ENCODE peak calls at places on chromosomes 12 and 14, in six cellular contexts. One of them, this sample, is unnamed.

GRCh38 chr12:96198970-96199369 is 4.8 kb downstream of the ELK3 start:
- DNase-seq in ovary: no peak
- DNase-seq in psoas muscle: no peak
- DNase-seq in uterus: no peak
- DNase-seq in mammary epithelial cell: peak; percentile 95
- DNase-seq in stomach: no peak
- DNase-seq in this sample: peak; percentile 69

GRCh38 chr12:120175062-120175461 is 19.5 kb downstream of the GCN1 start:
- DNase-seq in mammary epithelial cell: no peak
- DNase-seq in stomach: no peak
- DNase-seq in ovary: no peak
- DNase-seq in uterus: no peak
- DNase-seq in psoas muscle: no peak
- DNase-seq in this sample: no peak

GRCh38 chr14:93938766-93939303 is 11.7 kb downstream of the FAM181A start:
- DNase-seq in psoas muscle: no peak
- DNase-seq in ovary: no peak
- DNase-seq in uterus: no peak
- DNase-seq in stomach: no peak
- DNase-seq in mammary epithelial cell: no peak
- DNase-seq in this sample: no peak

GRCh38 chr12:28963554-28963953 is 185.5 kb upstream of the FAR2 start:
- DNase-seq in uterus: no peak
- DNase-seq in psoas muscle: no peak
- DNase-seq in ovary: no peak
- DNase-seq in stomach: no peak
- DNase-seq in mammary epithelial cell: peak; percentile 54
- DNase-seq in this sample: no peak

GRCh38 chr14:70754989-70755388 is 54.3 kb downstream of the MAP3K9 start:
- DNase-seq in mammary epithelial cell: peak; percentile 91
- DNase-seq in stomach: peak; percentile 57
- DNase-seq in uterus: no peak
- DNase-seq in ovary: no peak
- DNase-seq in psoas muscle: no peak
- DNase-seq in this sample: no peak

GRCh38 chr14:21711360-21711961 is 37.8 kb upstream of the OR4E1 start:
- DNase-seq in uterus: no peak
- DNase-seq in stomach: no peak
- DNase-seq in ovary: no peak
- DNase-seq in mammary epithelial cell: peak; percentile 12
- DNase-seq in psoas muscle: no peak
- DNase-seq in this sample: no peak

GRCh38 chr12:95202691-95203476 is 14.4 kb downstream of the FGD6 start:
- DNase-seq in psoas muscle: no peak
- DNase-seq in stomach: no peak
- DNase-seq in uterus: no peak
- DNase-seq in ovary: no peak
- DNase-seq in mammary epithelial cell: no peak
- DNase-seq in this sample: no peak

GRCh38 chr14:22979748-22980392 is 2.5 kb downstream of the AJUBA start:
- DNase-seq in psoas muscle: no peak
- DNase-seq in uterus: no peak
- DNase-seq in ovary: no peak
- DNase-seq in mammary epithelial cell: peak; percentile 79
- DNase-seq in stomach: no peak
- DNase-seq in this sample: no peak

GRCh38 chr12:10097521-10097920 is 1.3 kb downstream of the CLEC1A start:
- DNase-seq in uterus: no peak
- DNase-seq in ovary: no peak
- DNase-seq in stomach: no peak
- DNase-seq in mammary epithelial cell: no peak
- DNase-seq in psoas muscle: no peak
- DNase-seq in this sample: no peak

GRCh38 chr12:91877022-91877421 is 268.6 kb downstream of the BTG1 start:
- DNase-seq in uterus: peak; percentile 20
- DNase-seq in stomach: peak; percentile 52
- DNase-seq in mammary epithelial cell: no peak
- DNase-seq in ovary: no peak
- DNase-seq in psoas muscle: no peak
- DNase-seq in this sample: no peak

GRCh38 chr14:102906616-102907302 is 15.7 kb upstream of the AMN start:
- DNase-seq in psoas muscle: no peak
- DNase-seq in ovary: no peak
- DNase-seq in stomach: no peak
- DNase-seq in mammary epithelial cell: no peak
- DNase-seq in uterus: no peak
- DNase-seq in this sample: no peak

DNA sequence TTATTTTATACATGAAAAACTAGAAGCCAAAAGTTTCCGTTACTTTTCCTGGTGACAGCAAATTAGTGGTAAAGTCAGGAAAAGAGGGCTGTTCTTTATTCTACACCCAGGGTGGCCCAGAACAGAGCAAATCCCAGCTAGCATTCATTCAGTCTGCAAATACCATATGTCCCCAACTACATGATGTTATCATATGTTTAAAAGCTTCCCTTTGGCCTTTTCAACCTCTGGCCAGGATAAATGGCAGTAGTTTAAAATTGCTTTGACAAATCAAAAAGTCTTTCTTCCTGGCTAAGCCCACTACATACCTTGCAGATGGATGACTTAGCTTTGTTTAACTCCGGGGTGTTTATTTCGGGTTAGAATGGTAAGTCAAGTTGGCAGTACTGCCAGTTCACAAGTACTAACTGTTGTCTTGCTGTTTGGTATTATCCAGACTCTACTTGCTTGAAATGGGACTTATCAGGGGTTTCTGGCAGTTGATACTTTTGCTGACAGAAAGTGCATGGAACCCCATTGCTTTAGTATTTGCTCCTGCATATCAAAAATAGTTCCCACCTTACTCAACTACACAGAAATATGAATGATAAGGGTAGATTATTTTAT is 69.7 kb downstream of the PKP2 start:
- DNase-seq in stomach: no peak
- DNase-seq in uterus: no peak
- DNase-seq in psoas muscle: no peak
- DNase-seq in ovary: no peak
- DNase-seq in mammary epithelial cell: no peak
- DNase-seq in this sample: no peak
- H3K27ac ChIP-seq in stomach: no peak overlapping the region
- H3K27ac ChIP-seq in uterus: no peak overlapping the region
- H3K27ac ChIP-seq in psoas muscle: no peak overlapping the region
- H3K27ac ChIP-seq in ovary: no peak overlapping the region
- H3K27ac ChIP-seq in mammary epithelial cell: no peak overlapping the region
- H3K27ac ChIP-seq in this sample: no peak overlapping the region

GRCh38 chr14:52060080-52060479 is 8.8 kb downstream of the NID2 start:
- DNase-seq in psoas muscle: no peak
- DNase-seq in ovary: no peak
- DNase-seq in mammary epithelial cell: no peak
- DNase-seq in stomach: no peak
- DNase-seq in uterus: no peak
- DNase-seq in this sample: no peak

GRCh38 chr14:52055215-52055614 is 13.6 kb downstream of the NID2 start:
- DNase-seq in ovary: no peak
- DNase-seq in mammary epithelial cell: no peak
- DNase-seq in psoas muscle: no peak
- DNase-seq in stomach: no peak
- DNase-seq in uterus: no peak
- DNase-seq in this sample: no peak

GRCh38 chr14:52059614-52060013 is 9.2 kb downstream of the NID2 start:
- DNase-seq in mammary epithelial cell: no peak
- DNase-seq in psoas muscle: no peak
- DNase-seq in uterus: no peak
- DNase-seq in stomach: no peak
- DNase-seq in ovary: no peak
- DNase-seq in this sample: no peak

GRCh38 chr14:52061380-52061779 is 7.5 kb downstream of the NID2 start:
- DNase-seq in psoas muscle: no peak
- DNase-seq in uterus: no peak
- DNase-seq in mammary epithelial cell: no peak
- DNase-seq in ovary: no peak
- DNase-seq in stomach: no peak
- DNase-seq in this sample: no peak

GRCh38 chr14:52058346-52058745 is 10.5 kb downstream of the NID2 start:
- DNase-seq in psoas muscle: no peak
- DNase-seq in mammary epithelial cell: no peak
- DNase-seq in stomach: no peak
- DNase-seq in ovary: no peak
- DNase-seq in uterus: no peak
- DNase-seq in this sample: no peak
- H3K27ac ChIP-seq in psoas muscle: no peak overlapping the region
- H3K27ac ChIP-seq in mammary epithelial cell: no peak overlapping the region
- H3K27ac ChIP-seq in stomach: peak overlapping the region; percentile 53
- H3K27ac ChIP-seq in ovary: peak overlapping the region; percentile 65
- H3K27ac ChIP-seq in uterus: peak overlapping the region; percentile 61
- H3K27ac ChIP-seq in this sample: no peak overlapping the region

GRCh38 chr12:51531284-51531981 is 59.6 kb upstream of the SCN8A start:
- DNase-seq in psoas muscle: no peak
- DNase-seq in uterus: no peak
- DNase-seq in ovary: no peak
- DNase-seq in mammary epithelial cell: no peak
- DNase-seq in stomach: no peak
- DNase-seq in this sample: no peak

GRCh38 chr12:51530208-51530607 is 60.8 kb upstream of the SCN8A start:
- DNase-seq in ovary: no peak
- DNase-seq in psoas muscle: no peak
- DNase-seq in stomach: no peak
- DNase-seq in mammary epithelial cell: no peak
- DNase-seq in uterus: no peak
- DNase-seq in this sample: no peak

GRCh38 chr12:51534216-51534615 is 56.8 kb upstream of the SCN8A start:
- DNase-seq in psoas muscle: no peak
- DNase-seq in uterus: no peak
- DNase-seq in mammary epithelial cell: no peak
- DNase-seq in ovary: no peak
- DNase-seq in stomach: no peak
- DNase-seq in this sample: no peak

GRCh38 chr12:51533799-51534198 is 57.2 kb upstream of the SCN8A start:
- DNase-seq in mammary epithelial cell: no peak
- DNase-seq in psoas muscle: no peak
- DNase-seq in stomach: no peak
- DNase-seq in uterus: no peak
- DNase-seq in ovary: no peak
- DNase-seq in this sample: no peak

GRCh38 chr12:51531982-51532497 is 59.0 kb upstream of the SCN8A start:
- DNase-seq in mammary epithelial cell: peak; percentile 57
- DNase-seq in psoas muscle: peak; percentile 74
- DNase-seq in stomach: peak; percentile 83
- DNase-seq in uterus: peak; percentile 44
- DNase-seq in ovary: peak; percentile 78
- DNase-seq in this sample: peak; percentile 48
- H3K27ac ChIP-seq in mammary epithelial cell: no peak overlapping the region
- H3K27ac ChIP-seq in psoas muscle: no peak overlapping the region
- H3K27ac ChIP-seq in stomach: no peak overlapping the region
- H3K27ac ChIP-seq in uterus: no peak overlapping the region
- H3K27ac ChIP-seq in ovary: no peak overlapping the region
- H3K27ac ChIP-seq in this sample: no peak overlapping the region

GRCh38 chr14:76715102-76715926 is 46.0 kb upstream of the VASH1 start:
- DNase-seq in psoas muscle: no peak
- DNase-seq in ovary: no peak
- DNase-seq in mammary epithelial cell: no peak
- DNase-seq in stomach: no peak
- DNase-seq in uterus: no peak
- DNase-seq in this sample: no peak
- H3K27ac ChIP-seq in psoas muscle: no peak overlapping the region
- H3K27ac ChIP-seq in ovary: peak overlapping the region; percentile 42
- H3K27ac ChIP-seq in mammary epithelial cell: no peak overlapping the region
- H3K27ac ChIP-seq in stomach: no peak overlapping the region
- H3K27ac ChIP-seq in uterus: peak overlapping the region; percentile 37
- H3K27ac ChIP-seq in this sample: no peak overlapping the region

This sample was measured in AG04450.